ENCODE peak calls at places on chromosomes 13 and 19, in six cellular contexts. A is H9, B is mesenchymal stem cell, P is IMR-90, U is neuronal stem cell, L is H1. M is an unnamed sample. For H3K27me3, the result is how much of the 10 kb centered on the place peaks cover.

GRCh38 chr13:79749985-79750551 is 269.1 kb downstream of the NDFIP2 start:
- DNase-seq in L (no peak), P (peak), A (peak), B (peak), U (peak), M (peak)

GRCh38 chr13:77515785-77516184 is 19.7 kb upstream of the SCEL start:
- DNase-seq in A (no peak), L (no peak), U (no peak), B (no peak), P (no peak), M (no peak)

GRCh38 chr13:53010374-53011105 is 18.1 kb upstream of the OLFM4 start:
- DNase-seq in B (no peak), U (no peak), P (no peak), L (no peak), A (no peak), M (no peak)

GRCh38 chr19:53078668-53079067 is 24.6 kb downstream of the ZNF160 start:
- DNase-seq in A (no peak), U (no peak), P (no peak), B (no peak), L (no peak), M (no peak)

GRCh38 chr13:76647550-76647949 is 238.7 kb downstream of the KCTD12 start:
- DNase-seq in L (no peak), U (no peak), A (no peak), B (peak), P (peak), M (peak)

GRCh38 chr19:10701955-10702307 is 692 bp downstream of the QTRT1 start:
- DNase-seq in B (peak), L (no peak), U (peak), P (no peak), A (peak), M (peak)

GRCh38 chr13:30431269-30431950 is 9.1 kb downstream of the UBE2L5 start:
- DNase-seq in B (no peak), L (no peak), U (no peak), A (no peak), P (peak), M (no peak)

GRCh38 chr13:79631260-79631659 is 150.3 kb downstream of the NDFIP2 start:
- DNase-seq in B (peak), L (no peak), U (no peak), A (no peak), P (peak), M (peak)

GRCh38 chr19:35044317-35045117 is 3.0 kb downstream of the HPN start:
- DNase-seq in L (peak), A (peak), U (peak), B (peak), P (peak), M (peak)

GRCh38 chr13:29523199-29523931 is 72.1 kb downstream of the SLC7A1 start:
- DNase-seq in L (no peak), B (no peak), A (no peak), U (no peak), P (no peak), M (no peak)

GRCh38 chr13:74134777-74135305 is 637 bp upstream of the KLF12 start:
- DNase-seq in P (no peak), B (no peak), U (no peak), L (peak), A (no peak), M (peak)

GRCh38 chr13:100646030-100646673 is 28.4 kb downstream of the TMTC4 start:
- DNase-seq in B (peak), P (peak), A (no peak), U (no peak), L (no peak), M (peak)

GRCh38 chr19:34962945-34963530 is 991 bp downstream of the ZNF792 start:
- DNase-seq in U (no peak), L (no peak), B (peak), A (no peak), P (peak), M (peak)

GRCh38 chr13:33349996-33350826 is 64.7 kb upstream of the STARD13 start:
- DNase-seq in P (peak), U (peak), A (peak), B (peak), L (peak), M (peak)

GRCh38 chr13:106471957-106472543 is 63.4 kb downstream of the EFNB2 start:
- DNase-seq in L (peak), U (peak), P (peak), B (peak), A (peak), M (peak)

GRCh38 chr19:54248016-54248601 is 5.5 kb upstream of the LILRA6 start:
- DNase-seq in B (no peak), P (peak), U (no peak), L (no peak), A (no peak), M (no peak)

GRCh38 chr19:45451181-45451849 is 16.5 kb upstream of the FOSB start:
- DNase-seq in U (no peak), L (no peak), P (peak), B (peak), A (no peak), M (peak)

GRCh38 chr19:12841094-12841493 is 2.8 kb downstream of the MAST1 start:
- DNase-seq in U (peak), L (peak), B (peak), P (peak), A (peak), M (peak)

GRCh38 chr13:51251480-51251879 is 29.3 kb downstream of the FAM124A start:
- DNase-seq in A (no peak), U (no peak), P (no peak), B (no peak), L (no peak), M (no peak)

GRCh38 chr13:51246005-51246404 is 23.8 kb downstream of the FAM124A start:
- DNase-seq in L (no peak), U (no peak), P (no peak), A (no peak), B (no peak), M (no peak)

GRCh38 chr13:51249767-51250741 is 27.9 kb downstream of the FAM124A start:
- DNase-seq in B (no peak), A (no peak), P (no peak), U (no peak), L (no peak), M (no peak)

GRCh38 chr13:51246411-51247298 is 24.5 kb downstream of the FAM124A start:
- DNase-seq in U (no peak), L (peak), A (no peak), B (no peak), P (no peak), M (no peak)

GRCh38 chr13:51249254-51249653 is 27.1 kb downstream of the FAM124A start:
- DNase-seq in A (no peak), P (peak), U (no peak), B (no peak), L (no peak), M (no peak)
- H3K27me3 ChIP-seq in A (under half), P (under half), U (under half), B (under half), L (under half), M (under half)

GRCh38 chr13:65063753-65064152 is 2166.4 kb downstream of the PCDH9 start:
- DNase-seq in A (no peak), B (no peak), P (peak), L (no peak), U (no peak), M (no peak)
- H3K4me2 ChIP-seq in A (no peak), B (no peak), P (no peak), L (no peak), U (no peak), M (no peak)

GRCh38 chr13:97185291-97185690 is 36.8 kb upstream of the MBNL2 start:
- DNase-seq in L (no peak), P (no peak), U (no peak), A (no peak), B (no peak), M (peak)
- H4K8ac ChIP-seq in L (no peak), P (no peak), U (no peak), A (no peak), B (no peak), M (no peak)

GRCh38 chr13:111117289-111117688 is 2.2 kb downstream of the ARHGEF7 start:
- DNase-seq in U (no peak), L (no peak), A (no peak), B (no peak), P (no peak), M (no peak)

GRCh38 chr13:111114362-111115050 is 604 bp upstream of the ARHGEF7 start:
- DNase-seq in B (peak), A (peak), P (peak), U (peak), L (no peak), M (peak)

GRCh38 chr13:111116830-111117229 is 1.7 kb downstream of the ARHGEF7 start:
- DNase-seq in L (no peak), B (no peak), A (no peak), P (peak), U (no peak), M (no peak)

GRCh38 chr13:111115051-111115840 is at the start of gene ARHGEF7:
- DNase-seq in L (peak), A (no peak), B (peak), P (no peak), U (peak), M (peak)

GRCh38 chr13:111115841-111116500 is 861 bp downstream of the ARHGEF7 start:
- DNase-seq in B (peak), P (peak), L (peak), A (no peak), U (peak), M (peak)
- H3K27me3 ChIP-seq in B (under half), P (half or more), L (under half), A (under half), U (under half), M (under half)

GRCh38 chr19:37906868-37907734 is at the start of gene SIPA1L3:
- DNase-seq in A (peak), L (peak), B (peak), U (peak), P (peak), M (peak)
- H3K4me2 ChIP-seq in A (peak), L (peak), B (peak), U (peak), P (peak), M (peak)

GRCh38 chr19:48444933-48445194 is 919 bp upstream of the GRWD1 start:
- DNase-seq in P (no peak), A (no peak), U (no peak), L (no peak), B (peak), M (no peak)

GRCh38 chr19:48444129-48444932 is 1.5 kb upstream of the GRWD1 start:
- DNase-seq in B (no peak), U (no peak), P (no peak), L (no peak), A (peak), M (no peak)

GRCh38 chr19:48445256-48445605 is 552 bp upstream of the GRWD1 start:
- DNase-seq in P (peak), L (peak), U (no peak), A (peak), B (peak), M (peak)

GRCh38 chr19:48446579-48446978 is 796 bp downstream of the GRWD1 start:
- DNase-seq in P (no peak), B (no peak), A (no peak), L (no peak), U (no peak), M (no peak)

GRCh38 chr19:48445606-48446481 is at the start of gene GRWD1:
- DNase-seq in A (peak), U (peak), B (peak), P (peak), L (peak), M (peak)
- H4K8ac ChIP-seq in A (no peak), U (no peak), B (peak), P (peak), L (peak), M (peak)

GRCh38 chr19:1146858-1147780 is 26.9 kb downstream of the SBNO2 start:
- DNase-seq in A (no peak), L (no peak), U (no peak), B (no peak), P (no peak), M (no peak)
- H3K27me3 ChIP-seq in A (under half), L (under half), U (under half), B (under half), P (under half), M (under half)

DNA sequence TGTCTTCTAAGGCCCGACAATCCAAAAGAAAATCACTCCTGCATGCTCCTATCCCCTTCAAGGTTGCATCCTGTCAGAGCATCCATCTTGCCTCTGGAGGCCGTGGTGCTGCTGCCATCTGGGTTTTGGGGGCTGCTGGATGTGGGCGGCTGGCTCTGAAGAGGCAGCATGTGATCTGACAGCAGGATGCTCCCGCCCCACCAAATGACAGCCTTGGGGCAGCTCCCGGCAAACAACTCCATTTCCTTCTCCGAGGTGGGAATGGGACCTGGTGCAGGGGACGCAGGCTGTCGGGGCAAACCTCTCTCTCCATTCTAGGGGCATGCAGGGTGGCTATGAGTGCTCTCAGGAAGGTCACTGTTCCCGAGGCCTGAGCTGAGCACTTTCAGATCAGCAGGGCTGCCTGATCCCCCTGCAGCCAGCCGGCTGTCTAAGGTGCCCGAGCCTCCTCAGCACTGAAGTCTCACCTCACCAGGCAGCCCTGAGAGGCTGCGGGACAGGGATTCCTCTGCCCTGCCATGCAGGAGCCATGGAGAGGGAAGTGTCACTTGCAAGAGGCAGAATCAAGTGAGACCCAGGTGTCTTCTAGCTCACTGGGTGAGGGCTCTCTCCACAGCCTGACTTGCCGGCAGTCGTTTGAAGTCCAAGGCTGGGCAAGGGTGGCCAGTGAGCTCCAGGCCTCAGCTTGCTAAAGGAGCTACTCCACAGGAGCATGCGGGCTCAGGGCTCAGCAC is 28.8 kb downstream of the TSSK6 start:
- DNase-seq in L (no peak), A (no peak), B (no peak), P (no peak), U (no peak), M (no peak)
- H3K4me2 ChIP-seq in L (no peak), A (no peak), B (no peak), P (no peak), U (no peak), M (no peak)